ENCODE peak calls at places on chromosomes 6 and 20, in seven cellular contexts. One of them, this sample, is unnamed.

GRCh38 chr6:157593596-157593995 is 212.6 kb downstream of the ZDHHC14 start:
- DNase-seq in mesothelial cell of epicardium: no peak
- DNase-seq in COR-L47: no peak
- DNase-seq in HS-5: no peak
- DNase-seq in HEK293T: no peak
- DNase-seq in activated T-helper 1 cell treated with anti-CD3 and anti-CD28 coated beads, Interleukin-12 subunit alpha, Interleukin-12 subunit beta, Interleukin-2, Interleukin-4 antibody, amounts not matched to agents 30 ng/mL and 10 ng/mL and 1 ng/mL, durations not matched to agents 14 hours and 24 hours and 36 hours: no peak
- DNase-seq in stimulated activated CD8-positive, alpha-beta memory T cell treated with anti-CD3 and anti-CD28 coated beads, Interleukin-12 subunit alpha, Interleukin-12 subunit beta, amount 100 ng/mL, for 1 hour: no peak
- DNase-seq in this sample: no peak

GRCh38 chr20:42093542-42094440 is 475.6 kb upstream of the CHD6 start:
- DNase-seq in COR-L47: peak; percentile 97
- DNase-seq in stimulated activated CD8-positive, alpha-beta memory T cell treated with anti-CD3 and anti-CD28 coated beads, Interleukin-12 subunit alpha, Interleukin-12 subunit beta, amount 100 ng/mL, for 1 hour: no peak
- DNase-seq in activated T-helper 1 cell treated with anti-CD3 and anti-CD28 coated beads, Interleukin-12 subunit alpha, Interleukin-12 subunit beta, Interleukin-2, Interleukin-4 antibody, amounts not matched to agents 30 ng/mL and 10 ng/mL and 1 ng/mL, durations not matched to agents 14 hours and 24 hours and 36 hours: no peak
- DNase-seq in HEK293T: no peak
- DNase-seq in mesothelial cell of epicardium: no peak
- DNase-seq in HS-5: no peak
- DNase-seq in this sample: no peak

GRCh38 chr6:35016417-35017221 is 124.5 kb downstream of the TCP11 start:
- DNase-seq in HS-5: no peak
- DNase-seq in activated T-helper 1 cell treated with anti-CD3 and anti-CD28 coated beads, Interleukin-12 subunit alpha, Interleukin-12 subunit beta, Interleukin-2, Interleukin-4 antibody, amounts not matched to agents 30 ng/mL and 10 ng/mL and 1 ng/mL, durations not matched to agents 14 hours and 24 hours and 36 hours: no peak
- DNase-seq in mesothelial cell of epicardium: no peak
- DNase-seq in COR-L47: no peak
- DNase-seq in stimulated activated CD8-positive, alpha-beta memory T cell treated with anti-CD3 and anti-CD28 coated beads, Interleukin-12 subunit alpha, Interleukin-12 subunit beta, amount 100 ng/mL, for 1 hour: no peak
- DNase-seq in HEK293T: peak; percentile 36
- DNase-seq in this sample: peak; percentile 57

GRCh38 chr20:60224914-60225313 is 266.7 kb downstream of the CDH26 start:
- DNase-seq in HS-5: no peak
- DNase-seq in COR-L47: peak; percentile 28
- DNase-seq in activated T-helper 1 cell treated with anti-CD3 and anti-CD28 coated beads, Interleukin-12 subunit alpha, Interleukin-12 subunit beta, Interleukin-2, Interleukin-4 antibody, amounts not matched to agents 30 ng/mL and 10 ng/mL and 1 ng/mL, durations not matched to agents 14 hours and 24 hours and 36 hours: no peak
- DNase-seq in mesothelial cell of epicardium: no peak
- DNase-seq in stimulated activated CD8-positive, alpha-beta memory T cell treated with anti-CD3 and anti-CD28 coated beads, Interleukin-12 subunit alpha, Interleukin-12 subunit beta, amount 100 ng/mL, for 1 hour: no peak
- DNase-seq in HEK293T: peak; percentile 50
- DNase-seq in this sample: no peak

GRCh38 chr20:19881990-19882389 is 123.9 kb downstream of the RIN2 start:
- DNase-seq in COR-L47: no peak
- DNase-seq in activated T-helper 1 cell treated with anti-CD3 and anti-CD28 coated beads, Interleukin-12 subunit alpha, Interleukin-12 subunit beta, Interleukin-2, Interleukin-4 antibody, amounts not matched to agents 30 ng/mL and 10 ng/mL and 1 ng/mL, durations not matched to agents 14 hours and 24 hours and 36 hours: no peak
- DNase-seq in mesothelial cell of epicardium: no peak
- DNase-seq in HEK293T: no peak
- DNase-seq in stimulated activated CD8-positive, alpha-beta memory T cell treated with anti-CD3 and anti-CD28 coated beads, Interleukin-12 subunit alpha, Interleukin-12 subunit beta, amount 100 ng/mL, for 1 hour: no peak
- DNase-seq in HS-5: no peak
- DNase-seq in this sample: no peak

GRCh38 chr6:80143312-80143960 is 37.0 kb downstream of the BCKDHB start:
- DNase-seq in activated T-helper 1 cell treated with anti-CD3 and anti-CD28 coated beads, Interleukin-12 subunit alpha, Interleukin-12 subunit beta, Interleukin-2, Interleukin-4 antibody, amounts not matched to agents 30 ng/mL and 10 ng/mL and 1 ng/mL, durations not matched to agents 14 hours and 24 hours and 36 hours: no peak
- DNase-seq in stimulated activated CD8-positive, alpha-beta memory T cell treated with anti-CD3 and anti-CD28 coated beads, Interleukin-12 subunit alpha, Interleukin-12 subunit beta, amount 100 ng/mL, for 1 hour: no peak
- DNase-seq in COR-L47: peak; percentile 47
- DNase-seq in HEK293T: no peak
- DNase-seq in mesothelial cell of epicardium: no peak
- DNase-seq in HS-5: peak; percentile 87
- DNase-seq in this sample: peak; percentile 87

GRCh38 chr6:129717287-129717686 is 7.3 kb upstream of the ARHGAP18 start:
- DNase-seq in activated T-helper 1 cell treated with anti-CD3 and anti-CD28 coated beads, Interleukin-12 subunit alpha, Interleukin-12 subunit beta, Interleukin-2, Interleukin-4 antibody, amounts not matched to agents 30 ng/mL and 10 ng/mL and 1 ng/mL, durations not matched to agents 14 hours and 24 hours and 36 hours: no peak
- DNase-seq in stimulated activated CD8-positive, alpha-beta memory T cell treated with anti-CD3 and anti-CD28 coated beads, Interleukin-12 subunit alpha, Interleukin-12 subunit beta, amount 100 ng/mL, for 1 hour: no peak
- DNase-seq in mesothelial cell of epicardium: no peak
- DNase-seq in HEK293T: no peak
- DNase-seq in HS-5: no peak
- DNase-seq in COR-L47: no peak
- DNase-seq in this sample: no peak

GRCh38 chr6:53378208-53378607 is 29.5 kb upstream of the ELOVL5 start:
- DNase-seq in HEK293T: no peak
- DNase-seq in mesothelial cell of epicardium: no peak
- DNase-seq in stimulated activated CD8-positive, alpha-beta memory T cell treated with anti-CD3 and anti-CD28 coated beads, Interleukin-12 subunit alpha, Interleukin-12 subunit beta, amount 100 ng/mL, for 1 hour: no peak
- DNase-seq in activated T-helper 1 cell treated with anti-CD3 and anti-CD28 coated beads, Interleukin-12 subunit alpha, Interleukin-12 subunit beta, Interleukin-2, Interleukin-4 antibody, amounts not matched to agents 30 ng/mL and 10 ng/mL and 1 ng/mL, durations not matched to agents 14 hours and 24 hours and 36 hours: no peak
- DNase-seq in COR-L47: no peak
- DNase-seq in HS-5: no peak
- DNase-seq in this sample: no peak

GRCh38 chr6:40854592-40854991 is 184.4 kb downstream of the UNC5CL start:
- DNase-seq in activated T-helper 1 cell treated with anti-CD3 and anti-CD28 coated beads, Interleukin-12 subunit alpha, Interleukin-12 subunit beta, Interleukin-2, Interleukin-4 antibody, amounts not matched to agents 30 ng/mL and 10 ng/mL and 1 ng/mL, durations not matched to agents 14 hours and 24 hours and 36 hours: no peak
- DNase-seq in stimulated activated CD8-positive, alpha-beta memory T cell treated with anti-CD3 and anti-CD28 coated beads, Interleukin-12 subunit alpha, Interleukin-12 subunit beta, amount 100 ng/mL, for 1 hour: no peak
- DNase-seq in HS-5: no peak
- DNase-seq in HEK293T: no peak
- DNase-seq in COR-L47: no peak
- DNase-seq in mesothelial cell of epicardium: no peak
- DNase-seq in this sample: no peak

GRCh38 chr20:13793001-13793400 is 8.2 kb downstream of the NDUFAF5 start:
- DNase-seq in HEK293T: no peak
- DNase-seq in stimulated activated CD8-positive, alpha-beta memory T cell treated with anti-CD3 and anti-CD28 coated beads, Interleukin-12 subunit alpha, Interleukin-12 subunit beta, amount 100 ng/mL, for 1 hour: no peak
- DNase-seq in mesothelial cell of epicardium: no peak
- DNase-seq in HS-5: no peak
- DNase-seq in activated T-helper 1 cell treated with anti-CD3 and anti-CD28 coated beads, Interleukin-12 subunit alpha, Interleukin-12 subunit beta, Interleukin-2, Interleukin-4 antibody, amounts not matched to agents 30 ng/mL and 10 ng/mL and 1 ng/mL, durations not matched to agents 14 hours and 24 hours and 36 hours: no peak
- DNase-seq in COR-L47: no peak
- DNase-seq in this sample: no peak

GRCh38 chr20:49682278-49682677 is 31.4 kb downstream of the B4GALT5 start:
- DNase-seq in activated T-helper 1 cell treated with anti-CD3 and anti-CD28 coated beads, Interleukin-12 subunit alpha, Interleukin-12 subunit beta, Interleukin-2, Interleukin-4 antibody, amounts not matched to agents 30 ng/mL and 10 ng/mL and 1 ng/mL, durations not matched to agents 14 hours and 24 hours and 36 hours: no peak
- DNase-seq in stimulated activated CD8-positive, alpha-beta memory T cell treated with anti-CD3 and anti-CD28 coated beads, Interleukin-12 subunit alpha, Interleukin-12 subunit beta, amount 100 ng/mL, for 1 hour: no peak
- DNase-seq in HEK293T: no peak
- DNase-seq in COR-L47: no peak
- DNase-seq in mesothelial cell of epicardium: no peak
- DNase-seq in HS-5: no peak
- DNase-seq in this sample: no peak

GRCh38 chr20:59390437-59390836 is 90.0 kb downstream of the EDN3 start:
- DNase-seq in stimulated activated CD8-positive, alpha-beta memory T cell treated with anti-CD3 and anti-CD28 coated beads, Interleukin-12 subunit alpha, Interleukin-12 subunit beta, amount 100 ng/mL, for 1 hour: no peak
- DNase-seq in HEK293T: no peak
- DNase-seq in HS-5: no peak
- DNase-seq in COR-L47: no peak
- DNase-seq in mesothelial cell of epicardium: no peak
- DNase-seq in activated T-helper 1 cell treated with anti-CD3 and anti-CD28 coated beads, Interleukin-12 subunit alpha, Interleukin-12 subunit beta, Interleukin-2, Interleukin-4 antibody, amounts not matched to agents 30 ng/mL and 10 ng/mL and 1 ng/mL, durations not matched to agents 14 hours and 24 hours and 36 hours: no peak
- DNase-seq in this sample: no peak

GRCh38 chr20:50320910-50321796 is 130.5 kb downstream of the CEBPB start:
- DNase-seq in HEK293T: peak; percentile 45
- DNase-seq in COR-L47: no peak
- DNase-seq in HS-5: peak; percentile 97
- DNase-seq in activated T-helper 1 cell treated with anti-CD3 and anti-CD28 coated beads, Interleukin-12 subunit alpha, Interleukin-12 subunit beta, Interleukin-2, Interleukin-4 antibody, amounts not matched to agents 30 ng/mL and 10 ng/mL and 1 ng/mL, durations not matched to agents 14 hours and 24 hours and 36 hours: no peak
- DNase-seq in mesothelial cell of epicardium: peak; percentile 69
- DNase-seq in stimulated activated CD8-positive, alpha-beta memory T cell treated with anti-CD3 and anti-CD28 coated beads, Interleukin-12 subunit alpha, Interleukin-12 subunit beta, amount 100 ng/mL, for 1 hour: no peak
- DNase-seq in this sample: no peak

GRCh38 chr6:169881976-169882375 is 130.6 kb downstream of the ERMARD start:
- DNase-seq in COR-L47: no peak
- DNase-seq in stimulated activated CD8-positive, alpha-beta memory T cell treated with anti-CD3 and anti-CD28 coated beads, Interleukin-12 subunit alpha, Interleukin-12 subunit beta, amount 100 ng/mL, for 1 hour: no peak
- DNase-seq in HS-5: no peak
- DNase-seq in mesothelial cell of epicardium: no peak
- DNase-seq in HEK293T: no peak
- DNase-seq in activated T-helper 1 cell treated with anti-CD3 and anti-CD28 coated beads, Interleukin-12 subunit alpha, Interleukin-12 subunit beta, Interleukin-2, Interleukin-4 antibody, amounts not matched to agents 30 ng/mL and 10 ng/mL and 1 ng/mL, durations not matched to agents 14 hours and 24 hours and 36 hours: no peak
- DNase-seq in this sample: no peak

GRCh38 chr6:164016056-164016455 is 601.5 kb downstream of the QKI start:
- DNase-seq in HEK293T: no peak
- DNase-seq in HS-5: no peak
- DNase-seq in COR-L47: no peak
- DNase-seq in activated T-helper 1 cell treated with anti-CD3 and anti-CD28 coated beads, Interleukin-12 subunit alpha, Interleukin-12 subunit beta, Interleukin-2, Interleukin-4 antibody, amounts not matched to agents 30 ng/mL and 10 ng/mL and 1 ng/mL, durations not matched to agents 14 hours and 24 hours and 36 hours: no peak
- DNase-seq in mesothelial cell of epicardium: no peak
- DNase-seq in stimulated activated CD8-positive, alpha-beta memory T cell treated with anti-CD3 and anti-CD28 coated beads, Interleukin-12 subunit alpha, Interleukin-12 subunit beta, amount 100 ng/mL, for 1 hour: no peak
- DNase-seq in this sample: no peak

GRCh38 chr6:134288538-134289203 is 29.2 kb downstream of the SGK1 start:
- DNase-seq in HEK293T: no peak
- DNase-seq in COR-L47: no peak
- DNase-seq in mesothelial cell of epicardium: no peak
- DNase-seq in activated T-helper 1 cell treated with anti-CD3 and anti-CD28 coated beads, Interleukin-12 subunit alpha, Interleukin-12 subunit beta, Interleukin-2, Interleukin-4 antibody, amounts not matched to agents 30 ng/mL and 10 ng/mL and 1 ng/mL, durations not matched to agents 14 hours and 24 hours and 36 hours: no peak
- DNase-seq in stimulated activated CD8-positive, alpha-beta memory T cell treated with anti-CD3 and anti-CD28 coated beads, Interleukin-12 subunit alpha, Interleukin-12 subunit beta, amount 100 ng/mL, for 1 hour: no peak
- DNase-seq in HS-5: peak; percentile 96
- DNase-seq in this sample: peak; percentile 98

GRCh38 chr6:169804427-169804826 is 53.0 kb downstream of the ERMARD start:
- DNase-seq in stimulated activated CD8-positive, alpha-beta memory T cell treated with anti-CD3 and anti-CD28 coated beads, Interleukin-12 subunit alpha, Interleukin-12 subunit beta, amount 100 ng/mL, for 1 hour: no peak
- DNase-seq in COR-L47: no peak
- DNase-seq in activated T-helper 1 cell treated with anti-CD3 and anti-CD28 coated beads, Interleukin-12 subunit alpha, Interleukin-12 subunit beta, Interleukin-2, Interleukin-4 antibody, amounts not matched to agents 30 ng/mL and 10 ng/mL and 1 ng/mL, durations not matched to agents 14 hours and 24 hours and 36 hours: no peak
- DNase-seq in HEK293T: no peak
- DNase-seq in mesothelial cell of epicardium: no peak
- DNase-seq in HS-5: no peak
- DNase-seq in this sample: no peak

GRCh38 chr20:6017880-6018279 is 36.0 kb downstream of the LRRN4 start:
- DNase-seq in HS-5: no peak
- DNase-seq in activated T-helper 1 cell treated with anti-CD3 and anti-CD28 coated beads, Interleukin-12 subunit alpha, Interleukin-12 subunit beta, Interleukin-2, Interleukin-4 antibody, amounts not matched to agents 30 ng/mL and 10 ng/mL and 1 ng/mL, durations not matched to agents 14 hours and 24 hours and 36 hours: no peak
- DNase-seq in stimulated activated CD8-positive, alpha-beta memory T cell treated with anti-CD3 and anti-CD28 coated beads, Interleukin-12 subunit alpha, Interleukin-12 subunit beta, amount 100 ng/mL, for 1 hour: no peak
- DNase-seq in COR-L47: no peak
- DNase-seq in mesothelial cell of epicardium: no peak
- DNase-seq in HEK293T: no peak
- DNase-seq in this sample: no peak

GRCh38 chr20:33984320-33984719 is 9.4 kb upstream of the RALY start:
- DNase-seq in HEK293T: no peak
- DNase-seq in activated T-helper 1 cell treated with anti-CD3 and anti-CD28 coated beads, Interleukin-12 subunit alpha, Interleukin-12 subunit beta, Interleukin-2, Interleukin-4 antibody, amounts not matched to agents 30 ng/mL and 10 ng/mL and 1 ng/mL, durations not matched to agents 14 hours and 24 hours and 36 hours: no peak
- DNase-seq in COR-L47: no peak
- DNase-seq in HS-5: no peak
- DNase-seq in stimulated activated CD8-positive, alpha-beta memory T cell treated with anti-CD3 and anti-CD28 coated beads, Interleukin-12 subunit alpha, Interleukin-12 subunit beta, amount 100 ng/mL, for 1 hour: no peak
- DNase-seq in mesothelial cell of epicardium: no peak
- DNase-seq in this sample: no peak

GRCh38 chr6:72876256-72876655 is 254.4 kb downstream of the KCNQ5 start:
- DNase-seq in COR-L47: no peak
- DNase-seq in stimulated activated CD8-positive, alpha-beta memory T cell treated with anti-CD3 and anti-CD28 coated beads, Interleukin-12 subunit alpha, Interleukin-12 subunit beta, amount 100 ng/mL, for 1 hour: no peak
- DNase-seq in HS-5: no peak
- DNase-seq in HEK293T: no peak
- DNase-seq in activated T-helper 1 cell treated with anti-CD3 and anti-CD28 coated beads, Interleukin-12 subunit alpha, Interleukin-12 subunit beta, Interleukin-2, Interleukin-4 antibody, amounts not matched to agents 30 ng/mL and 10 ng/mL and 1 ng/mL, durations not matched to agents 14 hours and 24 hours and 36 hours: no peak
- DNase-seq in mesothelial cell of epicardium: no peak
- DNase-seq in this sample: no peak

GRCh38 chr20:43915209-43916072 is 789 bp downstream of the TOX2 start:
- DNase-seq in COR-L47: no peak
- DNase-seq in HS-5: no peak
- DNase-seq in mesothelial cell of epicardium: no peak
- DNase-seq in stimulated activated CD8-positive, alpha-beta memory T cell treated with anti-CD3 and anti-CD28 coated beads, Interleukin-12 subunit alpha, Interleukin-12 subunit beta, amount 100 ng/mL, for 1 hour: no peak
- DNase-seq in HEK293T: no peak
- DNase-seq in activated T-helper 1 cell treated with anti-CD3 and anti-CD28 coated beads, Interleukin-12 subunit alpha, Interleukin-12 subunit beta, Interleukin-2, Interleukin-4 antibody, amounts not matched to agents 30 ng/mL and 10 ng/mL and 1 ng/mL, durations not matched to agents 14 hours and 24 hours and 36 hours: peak; percentile 37
- DNase-seq in this sample: no peak

GRCh38 chr6:56268266-56268665 is 20.9 kb upstream of the COL21A1 start:
- DNase-seq in HEK293T: no peak
- DNase-seq in mesothelial cell of epicardium: no peak
- DNase-seq in stimulated activated CD8-positive, alpha-beta memory T cell treated with anti-CD3 and anti-CD28 coated beads, Interleukin-12 subunit alpha, Interleukin-12 subunit beta, amount 100 ng/mL, for 1 hour: no peak
- DNase-seq in HS-5: no peak
- DNase-seq in activated T-helper 1 cell treated with anti-CD3 and anti-CD28 coated beads, Interleukin-12 subunit alpha, Interleukin-12 subunit beta, Interleukin-2, Interleukin-4 antibody, amounts not matched to agents 30 ng/mL and 10 ng/mL and 1 ng/mL, durations not matched to agents 14 hours and 24 hours and 36 hours: no peak
- DNase-seq in COR-L47: no peak
- DNase-seq in this sample: no peak

GRCh38 chr20:49562341-49563014 is 5.5 kb downstream of the PTGIS start:
- DNase-seq in COR-L47: no peak
- DNase-seq in stimulated activated CD8-positive, alpha-beta memory T cell treated with anti-CD3 and anti-CD28 coated beads, Interleukin-12 subunit alpha, Interleukin-12 subunit beta, amount 100 ng/mL, for 1 hour: no peak
- DNase-seq in mesothelial cell of epicardium: peak; percentile 31
- DNase-seq in activated T-helper 1 cell treated with anti-CD3 and anti-CD28 coated beads, Interleukin-12 subunit alpha, Interleukin-12 subunit beta, Interleukin-2, Interleukin-4 antibody, amounts not matched to agents 30 ng/mL and 10 ng/mL and 1 ng/mL, durations not matched to agents 14 hours and 24 hours and 36 hours: no peak
- DNase-seq in HEK293T: no peak
- DNase-seq in HS-5: peak; percentile 89
- DNase-seq in this sample: peak; percentile 14

GRCh38 chr6:160431231-160431630 is 83.1 kb downstream of the SLC22A3 start:
- DNase-seq in stimulated activated CD8-positive, alpha-beta memory T cell treated with anti-CD3 and anti-CD28 coated beads, Interleukin-12 subunit alpha, Interleukin-12 subunit beta, amount 100 ng/mL, for 1 hour: no peak
- DNase-seq in mesothelial cell of epicardium: no peak
- DNase-seq in COR-L47: no peak
- DNase-seq in HS-5: peak; percentile 19
- DNase-seq in HEK293T: no peak
- DNase-seq in activated T-helper 1 cell treated with anti-CD3 and anti-CD28 coated beads, Interleukin-12 subunit alpha, Interleukin-12 subunit beta, Interleukin-2, Interleukin-4 antibody, amounts not matched to agents 30 ng/mL and 10 ng/mL and 1 ng/mL, durations not matched to agents 14 hours and 24 hours and 36 hours: no peak
- DNase-seq in this sample: no peak

GRCh38 chr20:58747400-58747672 is 54.7 kb downstream of the NPEPL1 start:
- DNase-seq in HEK293T: no peak
- DNase-seq in HS-5: no peak
- DNase-seq in activated T-helper 1 cell treated with anti-CD3 and anti-CD28 coated beads, Interleukin-12 subunit alpha, Interleukin-12 subunit beta, Interleukin-2, Interleukin-4 antibody, amounts not matched to agents 30 ng/mL and 10 ng/mL and 1 ng/mL, durations not matched to agents 14 hours and 24 hours and 36 hours: no peak
- DNase-seq in COR-L47: no peak
- DNase-seq in stimulated activated CD8-positive, alpha-beta memory T cell treated with anti-CD3 and anti-CD28 coated beads, Interleukin-12 subunit alpha, Interleukin-12 subunit beta, amount 100 ng/mL, for 1 hour: no peak
- DNase-seq in mesothelial cell of epicardium: no peak
- DNase-seq in this sample: no peak

GRCh38 chr20:4469910-4470309 is 251.8 kb upstream of the PRND start:
- DNase-seq in activated T-helper 1 cell treated with anti-CD3 and anti-CD28 coated beads, Interleukin-12 subunit alpha, Interleukin-12 subunit beta, Interleukin-2, Interleukin-4 antibody, amounts not matched to agents 30 ng/mL and 10 ng/mL and 1 ng/mL, durations not matched to agents 14 hours and 24 hours and 36 hours: no peak
- DNase-seq in HS-5: no peak
- DNase-seq in stimulated activated CD8-positive, alpha-beta memory T cell treated with anti-CD3 and anti-CD28 coated beads, Interleukin-12 subunit alpha, Interleukin-12 subunit beta, amount 100 ng/mL, for 1 hour: no peak
- DNase-seq in COR-L47: no peak
- DNase-seq in HEK293T: no peak
- DNase-seq in mesothelial cell of epicardium: no peak
- DNase-seq in this sample: no peak

GRCh38 chr6:159884720-159885119 is 6.1 kb upstream of the MAS1 start:
- DNase-seq in HS-5: no peak
- DNase-seq in COR-L47: no peak
- DNase-seq in mesothelial cell of epicardium: no peak
- DNase-seq in stimulated activated CD8-positive, alpha-beta memory T cell treated with anti-CD3 and anti-CD28 coated beads, Interleukin-12 subunit alpha, Interleukin-12 subunit beta, amount 100 ng/mL, for 1 hour: no peak
- DNase-seq in activated T-helper 1 cell treated with anti-CD3 and anti-CD28 coated beads, Interleukin-12 subunit alpha, Interleukin-12 subunit beta, Interleukin-2, Interleukin-4 antibody, amounts not matched to agents 30 ng/mL and 10 ng/mL and 1 ng/mL, durations not matched to agents 14 hours and 24 hours and 36 hours: no peak
- DNase-seq in HEK293T: no peak
- DNase-seq in this sample: no peak

GRCh38 chr6:75532521-75532920 is 38.9 kb upstream of the FILIP1 start:
- DNase-seq in COR-L47: no peak
- DNase-seq in activated T-helper 1 cell treated with anti-CD3 and anti-CD28 coated beads, Interleukin-12 subunit alpha, Interleukin-12 subunit beta, Interleukin-2, Interleukin-4 antibody, amounts not matched to agents 30 ng/mL and 10 ng/mL and 1 ng/mL, durations not matched to agents 14 hours and 24 hours and 36 hours: no peak
- DNase-seq in stimulated activated CD8-positive, alpha-beta memory T cell treated with anti-CD3 and anti-CD28 coated beads, Interleukin-12 subunit alpha, Interleukin-12 subunit beta, amount 100 ng/mL, for 1 hour: no peak
- DNase-seq in HS-5: no peak
- DNase-seq in HEK293T: no peak
- DNase-seq in mesothelial cell of epicardium: no peak
- DNase-seq in this sample: peak; percentile 42

GRCh38 chr20:52852695-52853094 is 119.5 kb upstream of the TSHZ2 start:
- DNase-seq in HEK293T: no peak
- DNase-seq in activated T-helper 1 cell treated with anti-CD3 and anti-CD28 coated beads, Interleukin-12 subunit alpha, Interleukin-12 subunit beta, Interleukin-2, Interleukin-4 antibody, amounts not matched to agents 30 ng/mL and 10 ng/mL and 1 ng/mL, durations not matched to agents 14 hours and 24 hours and 36 hours: no peak
- DNase-seq in COR-L47: no peak
- DNase-seq in mesothelial cell of epicardium: no peak
- DNase-seq in stimulated activated CD8-positive, alpha-beta memory T cell treated with anti-CD3 and anti-CD28 coated beads, Interleukin-12 subunit alpha, Interleukin-12 subunit beta, amount 100 ng/mL, for 1 hour: no peak
- DNase-seq in HS-5: no peak
- DNase-seq in this sample: no peak

GRCh38 chr6:19795211-19795610 is 42.0 kb upstream of the ID4 start:
- DNase-seq in stimulated activated CD8-positive, alpha-beta memory T cell treated with anti-CD3 and anti-CD28 coated beads, Interleukin-12 subunit alpha, Interleukin-12 subunit beta, amount 100 ng/mL, for 1 hour: no peak
- DNase-seq in activated T-helper 1 cell treated with anti-CD3 and anti-CD28 coated beads, Interleukin-12 subunit alpha, Interleukin-12 subunit beta, Interleukin-2, Interleukin-4 antibody, amounts not matched to agents 30 ng/mL and 10 ng/mL and 1 ng/mL, durations not matched to agents 14 hours and 24 hours and 36 hours: no peak
- DNase-seq in mesothelial cell of epicardium: no peak
- DNase-seq in HEK293T: no peak
- DNase-seq in HS-5: no peak
- DNase-seq in COR-L47: no peak
- DNase-seq in this sample: no peak

GRCh38 chr6:158068893-158069799 is 87.5 kb downstream of the SYNJ2 start:
- DNase-seq in stimulated activated CD8-positive, alpha-beta memory T cell treated with anti-CD3 and anti-CD28 coated beads, Interleukin-12 subunit alpha, Interleukin-12 subunit beta, amount 100 ng/mL, for 1 hour: no peak
- DNase-seq in COR-L47: no peak
- DNase-seq in mesothelial cell of epicardium: no peak
- DNase-seq in HS-5: no peak
- DNase-seq in activated T-helper 1 cell treated with anti-CD3 and anti-CD28 coated beads, Interleukin-12 subunit alpha, Interleukin-12 subunit beta, Interleukin-2, Interleukin-4 antibody, amounts not matched to agents 30 ng/mL and 10 ng/mL and 1 ng/mL, durations not matched to agents 14 hours and 24 hours and 36 hours: no peak
- DNase-seq in HEK293T: no peak
- DNase-seq in this sample: no peak

GRCh38 chr6:28137458-28138020 is 4.1 kb upstream of the ZKSCAN8 start:
- DNase-seq in mesothelial cell of epicardium: no peak
- DNase-seq in stimulated activated CD8-positive, alpha-beta memory T cell treated with anti-CD3 and anti-CD28 coated beads, Interleukin-12 subunit alpha, Interleukin-12 subunit beta, amount 100 ng/mL, for 1 hour: no peak
- DNase-seq in COR-L47: peak; percentile 7
- DNase-seq in HEK293T: no peak
- DNase-seq in HS-5: no peak
- DNase-seq in activated T-helper 1 cell treated with anti-CD3 and anti-CD28 coated beads, Interleukin-12 subunit alpha, Interleukin-12 subunit beta, Interleukin-2, Interleukin-4 antibody, amounts not matched to agents 30 ng/mL and 10 ng/mL and 1 ng/mL, durations not matched to agents 14 hours and 24 hours and 36 hours: peak; percentile 8
- DNase-seq in this sample: no peak

GRCh38 chr6:84568971-84569370 is 195.4 kb downstream of the TBX18 start:
- DNase-seq in stimulated activated CD8-positive, alpha-beta memory T cell treated with anti-CD3 and anti-CD28 coated beads, Interleukin-12 subunit alpha, Interleukin-12 subunit beta, amount 100 ng/mL, for 1 hour: no peak
- DNase-seq in COR-L47: peak; percentile 30
- DNase-seq in HEK293T: no peak
- DNase-seq in HS-5: no peak
- DNase-seq in mesothelial cell of epicardium: no peak
- DNase-seq in activated T-helper 1 cell treated with anti-CD3 and anti-CD28 coated beads, Interleukin-12 subunit alpha, Interleukin-12 subunit beta, Interleukin-2, Interleukin-4 antibody, amounts not matched to agents 30 ng/mL and 10 ng/mL and 1 ng/mL, durations not matched to agents 14 hours and 24 hours and 36 hours: no peak
- DNase-seq in this sample: no peak

GRCh38 chr6:149150999-149151398 is 166.5 kb upstream of the TAB2 start:
- DNase-seq in HS-5: no peak
- DNase-seq in mesothelial cell of epicardium: no peak
- DNase-seq in HEK293T: no peak
- DNase-seq in COR-L47: no peak
- DNase-seq in activated T-helper 1 cell treated with anti-CD3 and anti-CD28 coated beads, Interleukin-12 subunit alpha, Interleukin-12 subunit beta, Interleukin-2, Interleukin-4 antibody, amounts not matched to agents 30 ng/mL and 10 ng/mL and 1 ng/mL, durations not matched to agents 14 hours and 24 hours and 36 hours: peak; percentile 41
- DNase-seq in stimulated activated CD8-positive, alpha-beta memory T cell treated with anti-CD3 and anti-CD28 coated beads, Interleukin-12 subunit alpha, Interleukin-12 subunit beta, amount 100 ng/mL, for 1 hour: no peak
- DNase-seq in this sample: no peak

GRCh38 chr6:148179786-148180185 is 162.9 kb upstream of the SASH1 start:
- DNase-seq in COR-L47: no peak
- DNase-seq in HS-5: no peak
- DNase-seq in HEK293T: peak; percentile 43
- DNase-seq in activated T-helper 1 cell treated with anti-CD3 and anti-CD28 coated beads, Interleukin-12 subunit alpha, Interleukin-12 subunit beta, Interleukin-2, Interleukin-4 antibody, amounts not matched to agents 30 ng/mL and 10 ng/mL and 1 ng/mL, durations not matched to agents 14 hours and 24 hours and 36 hours: no peak
- DNase-seq in stimulated activated CD8-positive, alpha-beta memory T cell treated with anti-CD3 and anti-CD28 coated beads, Interleukin-12 subunit alpha, Interleukin-12 subunit beta, amount 100 ng/mL, for 1 hour: no peak
- DNase-seq in mesothelial cell of epicardium: no peak
- DNase-seq in this sample: peak; percentile 45

This sample was measured in foreskin melanocyte.